ENCODE peak calls at places on chromosome 3, in ten cellular contexts. One of them, this sample, is unnamed.

GRCh38 chr3:146469206-146470017 is at the start of gene PLSCR2:
- DNase-seq in AG10803: no peak
- DNase-seq in B cell: peak; percentile 90
- DNase-seq in GM13977: peak; percentile 88
- DNase-seq in GM12864: peak; percentile 29
- DNase-seq in foreskin fibroblast: no peak
- DNase-seq in nephron progenitor cell: no peak
- DNase-seq in neural crest cell: no peak
- DNase-seq in AG04449: no peak
- DNase-seq in transverse colon: peak; percentile 83
- DNase-seq in this sample: peak; percentile 92

GRCh38 chr3:64921666-64922065 is 233.9 kb upstream of the ADAMTS9 start:
- DNase-seq in AG10803: peak; percentile 3
- DNase-seq in B cell: no peak
- DNase-seq in GM13977: no peak
- DNase-seq in GM12864: no peak
- DNase-seq in foreskin fibroblast: no peak
- DNase-seq in nephron progenitor cell: no peak
- DNase-seq in neural crest cell: no peak
- DNase-seq in AG04449: no peak
- DNase-seq in transverse colon: no peak
- DNase-seq in this sample: no peak

GRCh38 chr3:113271189-113271588 is 59.8 kb downstream of the BOC start:
- DNase-seq in AG10803: no peak
- DNase-seq in B cell: no peak
- DNase-seq in GM13977: no peak
- DNase-seq in GM12864: no peak
- DNase-seq in foreskin fibroblast: no peak
- DNase-seq in nephron progenitor cell: no peak
- DNase-seq in neural crest cell: no peak
- DNase-seq in AG04449: no peak
- DNase-seq in transverse colon: no peak
- DNase-seq in this sample: no peak

GRCh38 chr3:52679139-52679538 is 6.6 kb downstream of the PBRM1 start:
- DNase-seq in AG10803: peak; percentile 74
- DNase-seq in B cell: no peak
- DNase-seq in GM13977: no peak
- DNase-seq in GM12864: no peak
- DNase-seq in foreskin fibroblast: no peak
- DNase-seq in nephron progenitor cell: no peak
- DNase-seq in neural crest cell: no peak
- DNase-seq in AG04449: no peak
- DNase-seq in transverse colon: no peak
- DNase-seq in this sample: no peak

GRCh38 chr3:53274938-53275666 is 19.3 kb upstream of the TKT start:
- DNase-seq in AG10803: no peak
- DNase-seq in B cell: no peak
- DNase-seq in GM13977: no peak
- DNase-seq in GM12864: no peak
- DNase-seq in foreskin fibroblast: no peak
- DNase-seq in nephron progenitor cell: no peak
- DNase-seq in neural crest cell: no peak
- DNase-seq in AG04449: no peak
- DNase-seq in transverse colon: no peak
- DNase-seq in this sample: no peak

GRCh38 chr3:64530434-64531049 is 157.3 kb downstream of the ADAMTS9 start:
- DNase-seq in AG10803: peak; percentile 65
- DNase-seq in B cell: no peak
- DNase-seq in GM13977: peak; percentile 23
- DNase-seq in GM12864: no peak
- DNase-seq in foreskin fibroblast: peak; percentile 34
- DNase-seq in nephron progenitor cell: peak; percentile 74
- DNase-seq in neural crest cell: peak; percentile 70
- DNase-seq in AG04449: no peak
- DNase-seq in transverse colon: peak; percentile 70
- DNase-seq in this sample: peak; percentile 58

GRCh38 chr3:10268930-10269329 is 20.7 kb downstream of the TATDN2 start:
- DNase-seq in AG10803: no peak
- DNase-seq in B cell: no peak
- DNase-seq in GM13977: no peak
- DNase-seq in GM12864: no peak
- DNase-seq in foreskin fibroblast: no peak
- DNase-seq in nephron progenitor cell: no peak
- DNase-seq in neural crest cell: no peak
- DNase-seq in AG04449: no peak
- DNase-seq in transverse colon: no peak
- DNase-seq in this sample: no peak

GRCh38 chr3:139198929-139199328 is 144.9 kb upstream of the MRPS22 start:
- DNase-seq in AG10803: no peak
- DNase-seq in B cell: no peak
- DNase-seq in GM13977: no peak
- DNase-seq in GM12864: no peak
- DNase-seq in foreskin fibroblast: peak; percentile 48
- DNase-seq in nephron progenitor cell: no peak
- DNase-seq in neural crest cell: no peak
- DNase-seq in AG04449: no peak
- DNase-seq in transverse colon: no peak
- DNase-seq in this sample: no peak

GRCh38 chr3:80391573-80391972 is 623.8 kb upstream of the ROBO1 start:
- DNase-seq in AG10803: no peak
- DNase-seq in B cell: no peak
- DNase-seq in GM13977: peak; percentile 13
- DNase-seq in GM12864: no peak
- DNase-seq in foreskin fibroblast: no peak
- DNase-seq in nephron progenitor cell: no peak
- DNase-seq in neural crest cell: no peak
- DNase-seq in AG04449: no peak
- DNase-seq in transverse colon: no peak
- DNase-seq in this sample: no peak

GRCh38 chr3:2657971-2658370 is 452.2 kb downstream of the IL5RA start:
- DNase-seq in AG10803: no peak
- DNase-seq in B cell: no peak
- DNase-seq in GM13977: no peak
- DNase-seq in GM12864: no peak
- DNase-seq in foreskin fibroblast: no peak
- DNase-seq in nephron progenitor cell: no peak
- DNase-seq in neural crest cell: no peak
- DNase-seq in AG04449: no peak
- DNase-seq in transverse colon: no peak
- DNase-seq in this sample: no peak

GRCh38 chr3:8817486-8817885 is 48.1 kb upstream of the OXTR start:
- DNase-seq in AG10803: peak; percentile 36
- DNase-seq in B cell: no peak
- DNase-seq in GM13977: no peak
- DNase-seq in GM12864: no peak
- DNase-seq in foreskin fibroblast: peak; percentile 43
- DNase-seq in nephron progenitor cell: no peak
- DNase-seq in neural crest cell: no peak
- DNase-seq in AG04449: no peak
- DNase-seq in transverse colon: no peak
- DNase-seq in this sample: no peak

DNA sequence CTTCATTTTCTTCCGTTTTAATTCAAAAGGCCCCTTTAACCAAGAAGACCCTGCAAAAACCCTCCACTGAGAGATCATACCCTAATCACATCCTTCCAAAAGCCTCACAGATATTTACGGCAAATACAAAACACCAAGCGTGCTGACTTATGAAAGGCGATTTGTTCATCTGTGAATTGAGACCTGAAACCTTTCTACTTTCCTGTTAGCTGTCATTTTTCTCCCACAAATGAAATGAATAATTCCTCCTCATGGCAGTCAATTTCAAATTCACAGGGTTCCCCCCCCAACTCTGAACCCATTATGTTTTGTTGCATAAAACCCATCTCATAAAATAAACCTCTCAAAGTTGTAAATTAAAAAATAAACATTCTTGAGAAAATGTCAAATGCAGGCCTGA is 149.6 kb downstream of the PDZRN3 start:
- DNase-seq in AG10803: no peak
- DNase-seq in B cell: no peak
- DNase-seq in GM13977: no peak
- DNase-seq in GM12864: no peak
- DNase-seq in foreskin fibroblast: no peak
- DNase-seq in nephron progenitor cell: no peak
- DNase-seq in neural crest cell: no peak
- DNase-seq in AG04449: no peak
- DNase-seq in transverse colon: no peak
- DNase-seq in this sample: no peak
- TF ChIP-seq CTCF in AG10803: no peak
- TF ChIP-seq CTCF in B cell: no peak
- TF ChIP-seq CTCF in GM13977: no peak
- TF ChIP-seq CTCF in GM12864: no peak
- TF ChIP-seq CTCF in foreskin fibroblast: no peak
- TF ChIP-seq CTCF in nephron progenitor cell: no peak
- TF ChIP-seq CTCF in neural crest cell: no peak
- TF ChIP-seq CTCF in AG04449: no peak
- TF ChIP-seq CTCF in transverse colon: no peak
- TF ChIP-seq CTCF in this sample: no peak

DNA sequence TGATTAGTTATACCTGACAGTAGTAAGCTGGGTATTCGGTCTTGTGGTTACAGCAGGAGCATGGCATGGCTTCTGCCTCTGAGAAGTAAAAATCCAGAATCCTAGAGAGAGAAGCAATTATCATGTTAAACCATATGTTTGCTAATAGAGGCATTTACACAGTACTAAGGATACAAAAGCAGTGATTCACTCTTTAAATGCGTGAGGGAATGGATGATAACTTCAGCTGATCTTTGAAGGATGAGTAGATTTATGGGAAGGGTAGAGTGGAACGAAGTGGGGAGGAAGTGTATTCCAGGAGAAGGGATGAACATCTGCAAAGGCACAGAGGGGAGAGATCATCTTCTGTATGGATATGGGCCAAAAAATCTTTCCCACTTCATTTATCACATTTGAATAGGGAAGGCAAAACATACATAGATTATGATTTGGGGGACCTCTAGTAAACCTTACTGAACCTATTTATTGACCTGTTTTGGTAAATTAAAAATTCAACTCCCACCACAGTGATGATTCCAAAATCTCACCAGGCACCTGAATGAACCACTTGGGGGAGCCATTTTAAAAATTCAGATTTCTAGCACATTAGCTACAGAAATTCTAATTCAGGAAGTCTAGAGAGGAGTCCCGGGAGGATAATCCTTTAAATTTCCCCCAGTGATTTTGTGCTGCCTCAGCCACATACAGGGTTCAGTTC is 35.1 kb downstream of the IGSF10 start:
- DNase-seq in AG10803: peak; percentile 35
- DNase-seq in B cell: no peak
- DNase-seq in GM13977: no peak
- DNase-seq in GM12864: no peak
- DNase-seq in foreskin fibroblast: no peak
- DNase-seq in nephron progenitor cell: no peak
- DNase-seq in neural crest cell: no peak
- DNase-seq in AG04449: no peak
- DNase-seq in transverse colon: no peak
- DNase-seq in this sample: no peak
- TF ChIP-seq CTCF in AG10803: peak; percentile 27
- TF ChIP-seq CTCF in B cell: no peak
- TF ChIP-seq CTCF in GM13977: peak; percentile 33
- TF ChIP-seq CTCF in GM12864: no peak
- TF ChIP-seq CTCF in foreskin fibroblast: peak; percentile 32
- TF ChIP-seq CTCF in nephron progenitor cell: no peak
- TF ChIP-seq CTCF in neural crest cell: peak; percentile 50
- TF ChIP-seq CTCF in AG04449: no peak
- TF ChIP-seq CTCF in transverse colon: no peak
- TF ChIP-seq CTCF in this sample: peak; percentile 80

DNA sequence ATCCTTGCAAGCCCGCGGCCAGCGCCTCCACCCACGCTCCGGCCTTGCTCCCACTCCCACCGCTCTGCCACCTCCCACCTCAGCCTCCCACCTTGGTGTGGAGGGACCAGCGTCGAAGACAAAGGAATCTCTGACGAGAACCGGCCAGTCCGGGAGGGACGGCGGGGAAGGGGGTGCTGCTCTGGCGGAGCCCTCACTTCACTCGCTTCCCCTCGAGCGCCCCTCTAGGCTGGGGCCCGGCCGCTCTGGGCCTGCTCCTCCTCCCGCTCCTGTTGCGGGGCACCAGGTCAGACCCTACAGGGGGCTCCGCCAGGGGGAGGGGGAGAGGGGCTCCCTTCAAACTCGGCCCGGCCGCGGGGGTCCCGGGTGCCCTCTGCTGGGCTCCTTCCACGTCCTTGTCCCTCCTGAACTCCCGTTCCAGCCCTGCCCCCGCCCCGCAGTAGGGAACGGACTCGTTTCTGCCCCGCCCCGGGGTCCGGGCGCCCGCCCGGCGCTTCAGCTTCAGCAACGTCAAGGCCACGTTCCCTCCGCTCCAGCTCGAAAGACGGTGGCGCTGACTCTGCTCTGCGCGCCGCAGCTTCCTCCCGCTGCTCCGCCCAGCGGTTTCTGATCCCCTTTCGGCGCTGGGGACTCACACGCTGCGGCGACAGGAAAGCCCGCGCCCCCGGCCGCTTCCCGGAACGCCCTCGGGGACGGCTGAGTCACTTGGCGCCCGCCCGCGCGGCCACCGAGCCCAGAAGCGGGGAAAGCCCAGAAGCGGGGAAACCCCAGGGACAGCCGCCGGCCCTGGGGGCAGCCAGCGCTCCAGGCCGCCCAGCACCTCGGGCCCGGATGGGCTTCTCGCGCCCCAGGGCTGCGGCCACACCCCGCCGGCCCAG is 28.6 kb downstream of the ARHGAP31 start:
- DNase-seq in AG10803: peak; percentile 76
- DNase-seq in B cell: peak; percentile 93
- DNase-seq in GM13977: peak; percentile 91
- DNase-seq in GM12864: peak; percentile 82
- DNase-seq in foreskin fibroblast: peak; percentile 81
- DNase-seq in nephron progenitor cell: peak; percentile 85
- DNase-seq in neural crest cell: peak; percentile 70
- DNase-seq in AG04449: no peak
- DNase-seq in transverse colon: peak; percentile 89
- DNase-seq in this sample: peak; percentile 88
- TF ChIP-seq CTCF in AG10803: no peak
- TF ChIP-seq CTCF in B cell: peak; percentile 16
- TF ChIP-seq CTCF in GM13977: no peak
- TF ChIP-seq CTCF in GM12864: peak; percentile 9
- TF ChIP-seq CTCF in foreskin fibroblast: peak; percentile 4
- TF ChIP-seq CTCF in nephron progenitor cell: peak; percentile 12
- TF ChIP-seq CTCF in neural crest cell: peak; percentile 43
- TF ChIP-seq CTCF in AG04449: peak; percentile 0
- TF ChIP-seq CTCF in transverse colon: no peak
- TF ChIP-seq CTCF in this sample: no peak

DNA sequence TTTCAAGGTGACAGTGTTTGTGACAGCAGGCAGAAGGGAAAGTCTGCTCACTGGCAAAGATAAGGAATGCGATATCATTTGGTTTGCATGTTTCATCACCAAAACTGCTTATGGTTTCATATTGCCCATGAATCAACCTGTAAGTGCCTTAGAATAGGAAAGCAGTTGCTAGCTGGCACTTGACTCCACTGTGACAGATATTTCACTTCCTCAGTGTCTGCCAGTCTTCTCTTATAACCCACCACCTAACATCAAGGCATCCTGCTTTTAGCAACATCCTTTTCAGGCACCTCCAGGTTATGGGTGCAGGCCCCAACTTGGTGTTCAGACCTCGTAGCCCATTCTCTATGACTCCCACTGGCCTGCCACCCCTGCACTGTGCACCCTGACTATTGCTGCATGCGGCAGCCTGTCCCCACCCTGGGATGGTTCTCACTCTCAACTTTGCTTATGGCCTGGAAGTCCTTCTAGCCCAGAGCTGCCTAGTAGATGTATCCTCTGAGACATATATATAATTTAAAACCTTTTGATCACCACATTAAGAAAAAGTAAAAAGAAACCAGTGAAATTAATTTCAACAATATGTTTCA is 154.4 kb upstream of the RARB start:
- DNase-seq in AG10803: no peak
- DNase-seq in B cell: no peak
- DNase-seq in GM13977: no peak
- DNase-seq in GM12864: no peak
- DNase-seq in foreskin fibroblast: no peak
- DNase-seq in nephron progenitor cell: no peak
- DNase-seq in neural crest cell: no peak
- DNase-seq in AG04449: no peak
- DNase-seq in transverse colon: no peak
- DNase-seq in this sample: no peak
- TF ChIP-seq CTCF in AG10803: no peak
- TF ChIP-seq CTCF in B cell: no peak
- TF ChIP-seq CTCF in GM13977: no peak
- TF ChIP-seq CTCF in GM12864: no peak
- TF ChIP-seq CTCF in foreskin fibroblast: no peak
- TF ChIP-seq CTCF in nephron progenitor cell: no peak
- TF ChIP-seq CTCF in neural crest cell: no peak
- TF ChIP-seq CTCF in AG04449: no peak
- TF ChIP-seq CTCF in transverse colon: no peak
- TF ChIP-seq CTCF in this sample: no peak

This sample was measured in Calu3.